ENCODE peak calls at places on chromosomes 1 and 21, in eight cellular contexts. H is GM23338, J is endothelial cell of umbilical vein, R is H1, T is K562, O is HCT116, A is GM12878, L is HepG2. E is an unnamed sample.

GRCh38 chr1:29383972-29384371 is 147.7 kb downstream of the PTPRU start:
- DNase-seq in H (no peak), J (peak; percentile 66), R (no peak), T (no peak), O (no peak), A (no peak), L (no peak), E (no peak)

GRCh38 chr1:153661111-153661708 is 2.7 kb downstream of the SNAPIN start:
- DNase-seq in H (peak; percentile 26), J (no peak), R (no peak), T (peak; percentile 18), O (no peak), A (no peak), L (no peak), E (peak; percentile 47)

GRCh38 chr1:234745844-234746797 is 136.1 kb upstream of the IRF2BP2 start:
- DNase-seq in H (no peak), J (peak; percentile 70), R (no peak), T (peak; percentile 80), O (no peak), A (no peak), L (no peak), E (no peak)

GRCh38 chr1:41683681-41684500 is 199.4 kb upstream of the EDN2 start:
- DNase-seq in H (no peak), J (peak; percentile 44), R (no peak), T (peak; percentile 26), O (no peak), A (no peak), L (no peak), E (no peak)

GRCh38 chr1:53594391-53595180 is 135.4 kb downstream of the DMRTB1 start:
- DNase-seq in H (no peak), J (no peak), R (no peak), T (no peak), O (no peak), A (no peak), L (no peak), E (no peak)

GRCh38 chr1:53582211-53583020 is 123.2 kb downstream of the DMRTB1 start:
- DNase-seq in H (no peak), J (no peak), R (no peak), T (peak; percentile 29), O (no peak), A (no peak), L (no peak), E (no peak)

GRCh38 chr1:47424336-47424982 is 8.4 kb downstream of the FOXE3 start:
- DNase-seq in H (peak; percentile 95), J (peak; percentile 29), R (peak; percentile 69), T (peak; percentile 69), O (peak; percentile 63), A (no peak), L (peak; percentile 52), E (peak; percentile 56)

GRCh38 chr1:224098007-224098406 is 15.9 kb upstream of the FBXO28 start:
- DNase-seq in H (no peak), J (no peak), R (no peak), T (no peak), O (no peak), A (no peak), L (no peak), E (no peak)

GRCh38 chr1:119774746-119775495 is 6.2 kb upstream of the HMGCS2 start:
- DNase-seq in H (no peak), J (no peak), R (no peak), T (no peak), O (no peak), A (no peak), L (no peak), E (no peak)

GRCh38 chr1:30675761-30676160 is 47.6 kb downstream of the MATN1 start:
- DNase-seq in H (no peak), J (no peak), R (no peak), T (no peak), O (no peak), A (no peak), L (no peak), E (no peak)

GRCh38 chr1:206851611-206852010 is 13.8 kb upstream of the IL20 start:
- DNase-seq in H (no peak), J (no peak), R (no peak), T (no peak), O (no peak), A (no peak), L (no peak), E (no peak)

GRCh38 chr1:1629430-1630190 is 2.4 kb upstream of the MMP23B start:
- DNase-seq in H (peak; percentile 72), J (no peak), R (peak; percentile 76), T (no peak), O (no peak), A (no peak), L (no peak), E (no peak)

GRCh38 chr21:39612233-39613028 is at the start of gene B3GALT5:
- DNase-seq in H (peak; percentile 94), J (no peak), R (peak; percentile 80), T (no peak), O (peak; percentile 15), A (no peak), L (no peak), E (no peak)

GRCh38 chr1:202173993-202174392 is 13.6 kb upstream of the PTPN7 start:
- DNase-seq in H (no peak), J (no peak), R (no peak), T (no peak), O (no peak), A (no peak), L (no peak), E (no peak)

GRCh38 chr1:183942933-183943693 is 94.4 kb downstream of the COLGALT2 start:
- DNase-seq in H (no peak), J (no peak), R (no peak), T (peak; percentile 47), O (peak; percentile 92), A (peak; percentile 34), L (no peak), E (peak; percentile 44)

GRCh38 chr1:66850989-66851388 is 49.9 kb upstream of the INSL5 start:
- DNase-seq in H (no peak), J (no peak), R (no peak), T (no peak), O (no peak), A (no peak), L (no peak), E (no peak)

DNA sequence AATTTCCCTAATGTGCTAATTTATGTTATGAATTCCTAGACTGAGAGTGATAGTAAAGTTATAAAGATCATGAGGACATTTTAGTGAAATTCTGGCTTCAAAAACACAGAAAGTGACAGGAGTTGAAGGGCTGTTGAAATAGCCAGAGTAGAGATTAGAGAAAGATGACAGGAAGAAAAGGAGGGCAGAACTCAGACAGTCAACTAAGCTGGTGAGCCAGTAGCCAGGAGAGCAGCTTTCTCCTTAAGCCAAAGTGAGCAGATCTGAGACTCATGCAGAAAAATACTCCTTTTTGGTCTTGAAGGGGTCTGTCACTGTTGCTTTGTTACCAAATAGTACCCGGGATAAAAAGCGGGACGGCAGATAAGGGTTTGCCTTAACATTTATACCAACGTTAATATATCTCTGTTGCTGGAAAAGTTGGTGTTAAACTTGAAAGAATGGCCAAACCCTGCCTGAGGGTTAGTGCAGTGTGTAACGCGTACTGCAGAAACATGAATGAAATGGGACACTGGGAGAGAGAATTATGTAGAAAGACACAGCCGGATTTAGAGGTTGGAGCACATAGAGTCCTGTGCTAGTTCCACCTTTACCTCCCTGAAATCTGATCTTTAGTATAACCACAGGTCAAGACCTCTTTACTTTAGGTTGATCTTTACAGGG is 12.8 kb downstream of the AHCYL1 start:
- DNase-seq in H (no peak), J (no peak), R (no peak), T (no peak), O (no peak), A (no peak), L (no peak), E (no peak)
- H3K4me3 ChIP-seq in H (no peak overlapping the region), J (no peak overlapping the region), R (no peak overlapping the region), T (no peak overlapping the region), O (no peak overlapping the region), A (no peak overlapping the region), L (no peak overlapping the region), E (no peak overlapping the region)

GRCh38 chr1:27601321-27601770 is 2.6 kb downstream of the AHDC1 start:
- DNase-seq in H (no peak), J (no peak), R (no peak), T (no peak), O (no peak), A (no peak), L (no peak), E (no peak)

GRCh38 chr1:27600500-27601175 is 3.3 kb downstream of the AHDC1 start:
- DNase-seq in H (peak; percentile 75), J (peak; percentile 51), R (no peak), T (peak; percentile 38), O (no peak), A (no peak), L (peak; percentile 34), E (no peak)

GRCh38 chr1:27603320-27603961 is 503 bp downstream of the AHDC1 start:
- DNase-seq in H (peak; percentile 59), J (peak; percentile 29), R (peak; percentile 65), T (no peak), O (no peak), A (no peak), L (no peak), E (no peak)

GRCh38 chr1:27602510-27603319 is 1.2 kb downstream of the AHDC1 start:
- DNase-seq in H (peak; percentile 88), J (peak; percentile 29), R (peak; percentile 73), T (peak; percentile 54), O (no peak), A (no peak), L (no peak), E (no peak)

DNA sequence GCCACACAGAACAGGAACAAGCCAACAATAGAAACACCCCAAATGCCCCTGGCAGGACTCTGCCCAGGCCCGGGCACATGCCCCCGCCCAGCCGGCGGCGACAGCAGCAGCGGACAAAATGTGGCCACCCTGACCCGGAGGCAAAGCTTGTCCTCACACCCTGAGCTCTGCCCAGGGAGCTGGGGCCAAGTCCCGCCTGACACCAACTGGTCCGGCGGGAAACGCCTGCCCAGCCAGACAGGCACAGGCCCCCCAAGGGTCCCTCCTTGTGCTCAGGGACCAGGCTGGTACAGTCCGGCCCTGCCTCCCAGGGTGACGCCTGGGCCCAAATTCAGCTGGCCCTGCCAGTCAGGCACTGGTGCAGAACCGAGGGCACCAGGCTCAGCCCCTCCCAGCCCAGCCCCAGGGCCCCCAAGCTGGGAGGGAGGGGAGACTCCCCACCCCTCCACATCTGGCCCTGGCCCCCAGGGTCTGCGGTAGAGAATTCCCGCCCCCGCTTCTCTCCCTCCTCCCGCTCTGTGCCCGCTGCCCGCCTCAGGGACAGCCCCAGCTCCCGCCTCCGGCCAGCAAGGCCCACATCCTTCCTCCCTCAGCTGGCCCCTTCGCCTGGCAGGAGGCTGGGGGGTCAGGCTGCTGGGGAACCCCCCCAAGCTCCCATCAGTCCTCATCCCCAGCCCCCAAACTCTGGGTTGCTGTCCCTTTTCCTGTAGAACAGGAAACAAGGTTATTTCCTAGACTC is 2.0 kb downstream of the AHDC1 start:
- DNase-seq in H (no peak), J (peak; percentile 53), R (no peak), T (no peak), O (no peak), A (no peak), L (no peak), E (no peak)
- TF ChIP-seq POLR2AphosphoS5 in H (no peak), J (no peak), R (no peak), T (no peak), O (no peak), A (no peak), L (no peak), E (no peak)

GRCh38 chr21:42624095-42624830 is 29.2 kb upstream of the PDE9A start:
- DNase-seq in H (no peak), J (no peak), R (no peak), T (no peak), O (no peak), A (no peak), L (peak; percentile 62), E (no peak)
- TF ChIP-seq EZH2 in H (no peak), J (no peak), R (no peak), T (no peak), O (no peak), A (no peak), L (no peak), E (no peak)

GRCh38 chr1:45501502-45501859 is 1.4 kb downstream of the MMACHC start:
- DNase-seq in H (no peak), J (no peak), R (no peak), T (no peak), O (no peak), A (no peak), L (no peak), E (no peak)
- H3K4me3 ChIP-seq in H (peak overlapping the region; percentile 61), J (no peak overlapping the region), R (no peak overlapping the region), T (peak overlapping the region; percentile 44), O (peak overlapping the region; percentile 92), A (peak overlapping the region; percentile 75), L (peak overlapping the region; percentile 57), E (peak overlapping the region; percentile 97)